ENCODE peak calls at places on chromosomes 2 and 18, in four cellular contexts. O is CD4-positive, CD25-positive, alpha-beta regulatory T cell; V is activated CD8-positive, alpha-beta T cell treated with anti-CD3 and anti-CD28 coated beads for 36 hours; W is hippocampal formation. M is an unnamed sample.

GRCh38 chr18:50812834-50813233 is 7.0 kb downstream of the MRO start:
- DNase-seq in W (no peak), V (no peak), O (no peak), M (no peak)

GRCh38 chr2:120999374-121000097 is 263.9 kb downstream of the GLI2 start:
- DNase-seq in V (no peak), O (no peak), W (no peak), M (no peak)

GRCh38 chr2:143965493-143966164 is 554.3 kb downstream of the ZEB2 start:
- DNase-seq in V (no peak), O (no peak), W (no peak), M (no peak)

GRCh38 chr2:180979086-180979934 is 1.1 kb upstream of the UBE2E3 start:
- DNase-seq in O (no peak), V (no peak), W (no peak), M (no peak)

GRCh38 chr2:184860744-184861143 is 262.4 kb downstream of the ZNF804A start:
- DNase-seq in W (no peak), O (no peak), V (no peak), M (no peak)

GRCh38 chr2:173079968-173080860 is 4.6 kb downstream of the MAP3K20 start:
- DNase-seq in W (no peak), O (no peak), V (no peak), M (no peak)

GRCh38 chr2:27306136-27306535 is 2.1 kb downstream of the UCN start:
- DNase-seq in W (no peak), O (no peak), V (no peak), M (no peak)

GRCh38 chr18:48541026-48541746 is 2.4 kb downstream of the CTIF start:
- DNase-seq in V (peak), O (no peak), W (peak), M (peak)

GRCh38 chr2:10517351-10518043 is 69.4 kb upstream of the ODC1 start:
- DNase-seq in W (no peak), O (no peak), V (no peak), M (no peak)

GRCh38 chr2:27736890-27737204 is 34.7 kb upstream of the MRPL33 start:
- DNase-seq in O (no peak), V (no peak), W (no peak), M (no peak)

GRCh38 chr2:231522418-231523180 is 7.6 kb downstream of the NMUR1 start:
- DNase-seq in V (no peak), W (no peak), O (no peak), M (no peak)

GRCh38 chr2:44450082-44450481 is 88.3 kb downstream of the CAMKMT start:
- DNase-seq in O (no peak), V (no peak), W (no peak), M (no peak)

GRCh38 chr2:158729873-158730620 is 65.1 kb upstream of the DAPL1 start:
- DNase-seq in V (no peak), W (peak), O (no peak), M (no peak)